ENCODE peak calls at places on chromosome 18, in four cellular contexts. C is tibial artery, H is iPS DF 6.9, B is AG04450. D is an unnamed sample. For H3K27me3, the result is how much of the 10 kb centered on the place peaks cover.

GRCh38 chr18:340044-340443 is 72.2 kb upstream of the THOC1 start:
- DNase-seq in H (no peak), C (no peak), B (no peak), D (no peak)

GRCh38 chr18:57885931-57886330 is 82.8 kb upstream of the ATP8B1 start:
- DNase-seq in C (no peak), B (no peak), H (no peak), D (no peak)

GRCh38 chr18:75316826-75317225 is 106.2 kb downstream of the TSHZ1 start:
- DNase-seq in H (no peak), C (no peak), B (no peak), D (no peak)

GRCh38 chr18:2992995-2993877 is 19.7 kb downstream of the LPIN2 start:
- DNase-seq in H (no peak), C (no peak), B (no peak), D (no peak)

GRCh38 chr18:12692206-12692605 is 10.3 kb downstream of the CEP76 start:
- DNase-seq in B (no peak), C (no peak), H (no peak), D (no peak)

GRCh38 chr18:8615397-8616025 is 6.3 kb downstream of the RAB12 start:
- DNase-seq in H (no peak), C (peak), B (peak), D (peak)

GRCh38 chr18:66079401-66079800 is 328.6 kb downstream of the CDH7 start:
- DNase-seq in B (no peak), H (no peak), C (no peak), D (no peak)

GRCh38 chr18:5582849-5583667 is 39.3 kb upstream of the EPB41L3 start:
- DNase-seq in H (no peak), B (no peak), C (peak), D (no peak)

GRCh38 chr18:70082430-70082829 is 123.1 kb downstream of the RTTN start:
- DNase-seq in B (no peak), C (no peak), H (no peak), D (no peak)

GRCh38 chr18:26574958-26575864 is 26.9 kb upstream of the KCTD1 start:
- DNase-seq in B (no peak), H (no peak), C (peak), D (peak)
- H3K27me3 ChIP-seq in B (under half), H (under half), C (under half), D (under half)

DNA sequence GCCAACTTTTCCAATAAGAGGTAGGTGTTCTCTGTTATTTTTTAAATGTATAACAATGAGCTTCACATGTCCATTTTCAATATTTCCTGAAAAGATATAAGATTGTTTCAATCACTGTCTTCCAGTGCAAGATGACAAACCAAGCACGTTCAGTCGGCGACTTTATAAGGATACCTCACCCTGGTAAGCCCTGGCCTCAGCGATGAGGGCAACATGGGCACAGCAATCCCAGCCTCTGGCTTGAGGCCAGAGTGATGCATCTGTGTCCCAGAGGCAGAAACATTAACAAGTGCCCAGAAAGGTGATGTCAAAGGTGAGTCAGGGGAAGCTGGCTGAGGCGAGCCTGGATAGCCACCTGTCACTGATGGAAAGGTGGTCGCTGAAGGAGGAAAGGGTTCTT is 65.7 kb downstream of the FBXO15 start:
- DNase-seq in H (no peak), B (no peak), C (no peak), D (no peak)
- H3K4me3 ChIP-seq in H (no peak), B (no peak), C (no peak), D (no peak)

DNA sequence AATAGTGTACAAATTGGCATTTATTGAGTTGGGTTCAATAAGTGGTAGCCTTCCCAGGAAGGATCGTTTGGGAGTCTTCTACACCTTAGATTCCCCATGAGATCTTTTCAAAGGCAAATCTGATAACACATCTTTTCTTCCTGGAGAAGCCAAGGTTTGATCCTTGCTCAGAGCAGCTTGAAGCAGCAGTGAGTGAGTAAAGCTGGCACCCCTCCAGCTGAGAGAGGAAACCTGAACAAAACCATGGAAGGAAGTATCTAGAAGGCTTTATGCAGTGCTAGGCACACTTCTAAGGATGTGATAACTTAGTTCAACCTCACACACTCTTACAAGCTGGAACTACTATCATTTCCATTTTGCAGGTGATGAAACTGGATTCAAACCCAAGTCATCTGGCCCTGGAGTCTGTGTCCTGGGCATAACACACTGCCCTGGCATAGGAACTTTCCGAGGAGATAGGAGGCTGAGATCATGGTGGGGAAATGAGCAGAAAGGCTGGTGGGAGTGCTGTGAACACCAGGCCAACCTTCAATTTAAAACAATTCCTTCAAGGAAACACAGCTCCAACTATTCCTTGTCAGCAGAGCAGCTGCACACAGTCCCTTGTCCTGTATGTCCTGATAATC is 71.3 kb downstream of the CTAGE1 start:
- DNase-seq in B (peak), C (peak), H (no peak), D (no peak)
- H3K27me3 ChIP-seq in B (under half), C (under half), H (under half), D (under half)

GRCh38 chr18:49460958-49461601 is 635 bp upstream of the DYM start:
- DNase-seq in H (no peak), B (no peak), C (no peak), D (no peak)

GRCh38 chr18:49457616-49458015 is 2.8 kb downstream of the DYM start:
- DNase-seq in C (no peak), H (no peak), B (no peak), D (no peak)

GRCh38 chr18:49456794-49457193 is 3.7 kb downstream of the DYM start:
- DNase-seq in H (no peak), B (no peak), C (no peak), D (no peak)

GRCh38 chr18:49461602-49461977 is 1.1 kb upstream of the DYM start:
- DNase-seq in H (no peak), C (no peak), B (no peak), D (no peak)

GRCh38 chr18:49459404-49460171 is 857 bp downstream of the DYM start:
- DNase-seq in C (peak), B (no peak), H (no peak), D (no peak)
- H3K4me3 ChIP-seq in C (peak), B (peak), H (peak), D (peak)

DNA sequence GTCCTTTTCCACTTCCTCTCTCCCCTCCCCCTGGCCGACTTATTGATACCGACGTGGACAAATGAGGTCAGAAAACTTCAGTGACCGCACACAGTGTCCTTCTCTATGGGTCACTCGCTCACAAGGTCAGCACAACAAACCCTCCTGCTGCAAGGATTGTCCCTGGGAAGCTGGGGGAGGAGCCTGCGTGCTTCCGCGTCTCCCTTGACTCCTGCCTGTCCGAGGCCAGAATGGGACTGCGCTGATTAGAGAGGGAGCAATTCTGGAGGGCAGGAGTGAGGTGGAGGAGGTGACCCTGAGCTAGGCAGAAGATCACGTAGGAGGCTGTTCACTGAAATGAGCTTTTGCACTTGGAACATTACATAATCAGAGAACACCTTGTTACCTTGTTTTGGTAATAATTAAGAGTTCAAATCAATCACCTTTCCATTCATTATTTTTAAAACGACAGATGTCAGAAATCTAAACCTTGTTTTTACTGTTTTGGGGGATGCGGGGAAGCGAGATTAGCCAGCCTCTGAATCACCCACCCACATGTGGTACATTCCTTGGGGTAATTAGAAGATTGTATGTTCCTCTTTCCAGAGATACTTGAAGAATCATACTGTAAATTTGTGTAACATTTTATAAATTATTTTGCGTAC is 70.6 kb downstream of the CTAGE1 start:
- DNase-seq in B (no peak), C (peak), H (no peak), D (no peak)
- H3K27me3 ChIP-seq in B (under half), C (under half), H (under half), D (under half)

GRCh38 chr18:6821346-6821745 is 91.8 kb downstream of the ARHGAP28 start:
- DNase-seq in C (no peak), B (no peak), H (no peak), D (peak)
- H3K4me3 ChIP-seq in C (no peak), B (no peak), H (no peak), D (no peak)

D was measured in BJ.